ENCODE peak calls at places on chromosomes 11 and 22, in ten cellular contexts. One of them, this sample, is unnamed.

GRCh38 chr11:15276616-15277015 is 161.9 kb downstream of the INSC start:
- DNase-seq in cardiac fibroblast: peak; percentile 12
- DNase-seq in NCI-H345: peak; percentile 34
- DNase-seq in CD8-positive, alpha-beta memory T cell: no peak
- DNase-seq in effector memory CD4-positive, alpha-beta T cell: no peak
- DNase-seq in activated effector memory CD4-positive, alpha-beta T cell treated with Interleukin-2 at 50 U/mL for 16 hours: no peak
- DNase-seq in H7: no peak
- DNase-seq in stimulated activated CD4-positive, alpha-beta T cell treated with anti-CD3 and anti-CD28 coated beads, Interleukin-2, amount 100 ng/mL, for 48 hours: no peak
- DNase-seq in trophoblast cell: no peak
- DNase-seq in iPS DF 19.7: no peak
- DNase-seq in this sample: peak; percentile 42

GRCh38 chr11:45919806-45920530 is 2.3 kb upstream of the PEX16 start:
- DNase-seq in H7: peak; percentile 75
- DNase-seq in NCI-H345: no peak
- DNase-seq in cardiac fibroblast: no peak
- DNase-seq in activated effector memory CD4-positive, alpha-beta T cell treated with Interleukin-2 at 50 U/mL for 16 hours: no peak
- DNase-seq in iPS DF 19.7: no peak
- DNase-seq in trophoblast cell: no peak
- DNase-seq in effector memory CD4-positive, alpha-beta T cell: no peak
- DNase-seq in stimulated activated CD4-positive, alpha-beta T cell treated with anti-CD3 and anti-CD28 coated beads, Interleukin-2, amount 100 ng/mL, for 48 hours: no peak
- DNase-seq in CD8-positive, alpha-beta memory T cell: no peak
- DNase-seq in this sample: peak; percentile 60

GRCh38 chr11:96213500-96213899 is 129.5 kb downstream of the MAML2 start:
- DNase-seq in cardiac fibroblast: peak; percentile 81
- DNase-seq in H7: no peak
- DNase-seq in trophoblast cell: no peak
- DNase-seq in activated effector memory CD4-positive, alpha-beta T cell treated with Interleukin-2 at 50 U/mL for 16 hours: no peak
- DNase-seq in CD8-positive, alpha-beta memory T cell: no peak
- DNase-seq in NCI-H345: no peak
- DNase-seq in iPS DF 19.7: no peak
- DNase-seq in stimulated activated CD4-positive, alpha-beta T cell treated with anti-CD3 and anti-CD28 coated beads, Interleukin-2, amount 100 ng/mL, for 48 hours: no peak
- DNase-seq in effector memory CD4-positive, alpha-beta T cell: no peak
- DNase-seq in this sample: peak; percentile 70

GRCh38 chr11:110463153-110463552 is 33.4 kb downstream of the FDX1 start:
- DNase-seq in activated effector memory CD4-positive, alpha-beta T cell treated with Interleukin-2 at 50 U/mL for 16 hours: no peak
- DNase-seq in cardiac fibroblast: peak; percentile 75
- DNase-seq in effector memory CD4-positive, alpha-beta T cell: no peak
- DNase-seq in H7: peak; percentile 23
- DNase-seq in NCI-H345: peak; percentile 54
- DNase-seq in iPS DF 19.7: no peak
- DNase-seq in stimulated activated CD4-positive, alpha-beta T cell treated with anti-CD3 and anti-CD28 coated beads, Interleukin-2, amount 100 ng/mL, for 48 hours: peak; percentile 12
- DNase-seq in CD8-positive, alpha-beta memory T cell: peak; percentile 24
- DNase-seq in trophoblast cell: peak; percentile 37
- DNase-seq in this sample: peak; percentile 82

GRCh38 chr22:46564084-46564714 is 26.8 kb upstream of the CELSR1 start:
- DNase-seq in stimulated activated CD4-positive, alpha-beta T cell treated with anti-CD3 and anti-CD28 coated beads, Interleukin-2, amount 100 ng/mL, for 48 hours: no peak
- DNase-seq in H7: no peak
- DNase-seq in iPS DF 19.7: no peak
- DNase-seq in trophoblast cell: no peak
- DNase-seq in CD8-positive, alpha-beta memory T cell: no peak
- DNase-seq in NCI-H345: no peak
- DNase-seq in activated effector memory CD4-positive, alpha-beta T cell treated with Interleukin-2 at 50 U/mL for 16 hours: no peak
- DNase-seq in effector memory CD4-positive, alpha-beta T cell: no peak
- DNase-seq in cardiac fibroblast: no peak
- DNase-seq in this sample: peak; percentile 80

GRCh38 chr11:44467931-44468330 is 97.5 kb upstream of the CD82 start:
- DNase-seq in effector memory CD4-positive, alpha-beta T cell: no peak
- DNase-seq in CD8-positive, alpha-beta memory T cell: no peak
- DNase-seq in H7: peak; percentile 63
- DNase-seq in stimulated activated CD4-positive, alpha-beta T cell treated with anti-CD3 and anti-CD28 coated beads, Interleukin-2, amount 100 ng/mL, for 48 hours: no peak
- DNase-seq in trophoblast cell: no peak
- DNase-seq in iPS DF 19.7: no peak
- DNase-seq in NCI-H345: no peak
- DNase-seq in cardiac fibroblast: no peak
- DNase-seq in activated effector memory CD4-positive, alpha-beta T cell treated with Interleukin-2 at 50 U/mL for 16 hours: no peak
- DNase-seq in this sample: no peak

GRCh38 chr11:120185678-120186407 is 25.0 kb upstream of the OAF start:
- DNase-seq in activated effector memory CD4-positive, alpha-beta T cell treated with Interleukin-2 at 50 U/mL for 16 hours: no peak
- DNase-seq in cardiac fibroblast: no peak
- DNase-seq in NCI-H345: no peak
- DNase-seq in H7: no peak
- DNase-seq in CD8-positive, alpha-beta memory T cell: no peak
- DNase-seq in effector memory CD4-positive, alpha-beta T cell: no peak
- DNase-seq in trophoblast cell: no peak
- DNase-seq in iPS DF 19.7: no peak
- DNase-seq in stimulated activated CD4-positive, alpha-beta T cell treated with anti-CD3 and anti-CD28 coated beads, Interleukin-2, amount 100 ng/mL, for 48 hours: no peak
- DNase-seq in this sample: peak; percentile 13

GRCh38 chr11:13889566-13890214 is 72.8 kb upstream of the SPON1 start:
- DNase-seq in trophoblast cell: no peak
- DNase-seq in iPS DF 19.7: no peak
- DNase-seq in NCI-H345: peak; percentile 93
- DNase-seq in activated effector memory CD4-positive, alpha-beta T cell treated with Interleukin-2 at 50 U/mL for 16 hours: no peak
- DNase-seq in cardiac fibroblast: no peak
- DNase-seq in effector memory CD4-positive, alpha-beta T cell: no peak
- DNase-seq in H7: no peak
- DNase-seq in stimulated activated CD4-positive, alpha-beta T cell treated with anti-CD3 and anti-CD28 coated beads, Interleukin-2, amount 100 ng/mL, for 48 hours: no peak
- DNase-seq in CD8-positive, alpha-beta memory T cell: no peak
- DNase-seq in this sample: no peak

GRCh38 chr11:73185680-73186293 is 32.3 kb upstream of the P2RY2 start:
- DNase-seq in trophoblast cell: peak; percentile 67
- DNase-seq in iPS DF 19.7: no peak
- DNase-seq in NCI-H345: no peak
- DNase-seq in cardiac fibroblast: peak; percentile 62
- DNase-seq in H7: no peak
- DNase-seq in effector memory CD4-positive, alpha-beta T cell: no peak
- DNase-seq in activated effector memory CD4-positive, alpha-beta T cell treated with Interleukin-2 at 50 U/mL for 16 hours: no peak
- DNase-seq in stimulated activated CD4-positive, alpha-beta T cell treated with anti-CD3 and anti-CD28 coated beads, Interleukin-2, amount 100 ng/mL, for 48 hours: no peak
- DNase-seq in CD8-positive, alpha-beta memory T cell: no peak
- DNase-seq in this sample: no peak

This sample was measured in NCI-H82.